ENCODE peak calls at places on chromosomes 6 and 20, in four cellular contexts. One of them, this sample, is unnamed.

GRCh38 chr6:23081701-23082100 is 512.3 kb downstream of the HDGFL1 start:
- DNase-seq in fibroblast of mammary gland: peak; percentile 5
- DNase-seq in A673: no peak
- DNase-seq in GM23338: peak; percentile 34
- DNase-seq in this sample: no peak

GRCh38 chr6:34961082-34961481 is 72.0 kb downstream of the ANKS1A start:
- DNase-seq in GM23338: no peak
- DNase-seq in A673: no peak
- DNase-seq in fibroblast of mammary gland: no peak
- DNase-seq in this sample: no peak

GRCh38 chr20:49268600-49269365 is 9.1 kb downstream of the ZNFX1 start:
- DNase-seq in fibroblast of mammary gland: peak; percentile 74
- DNase-seq in GM23338: no peak
- DNase-seq in A673: no peak
- DNase-seq in this sample: no peak

GRCh38 chr6:129835691-129836090 is 25.4 kb downstream of the TMEM244 start:
- DNase-seq in A673: no peak
- DNase-seq in fibroblast of mammary gland: no peak
- DNase-seq in GM23338: no peak
- DNase-seq in this sample: no peak

GRCh38 chr6:125252891-125253290 is 48.9 kb downstream of the HDDC2 start:
- DNase-seq in fibroblast of mammary gland: peak; percentile 41
- DNase-seq in A673: no peak
- DNase-seq in GM23338: no peak
- DNase-seq in this sample: no peak

GRCh38 chr20:32484221-32485125 is 100.7 kb downstream of the NOL4L start:
- DNase-seq in A673: peak; percentile 21
- DNase-seq in fibroblast of mammary gland: no peak
- DNase-seq in GM23338: peak; percentile 78
- DNase-seq in this sample: peak; percentile 49

GRCh38 chr6:96816182-96816888 is 20.9 kb downstream of the GPR63 start:
- DNase-seq in GM23338: peak; percentile 67
- DNase-seq in fibroblast of mammary gland: no peak
- DNase-seq in A673: no peak
- DNase-seq in this sample: no peak

GRCh38 chr6:159833556-159833955 is 33.5 kb downstream of the PNLDC1 start:
- DNase-seq in fibroblast of mammary gland: peak; percentile 58
- DNase-seq in GM23338: no peak
- DNase-seq in A673: no peak
- DNase-seq in this sample: no peak

GRCh38 chr6:145895802-145896201 is 68.4 kb downstream of the SHPRH start:
- DNase-seq in GM23338: no peak
- DNase-seq in A673: peak; percentile 14
- DNase-seq in fibroblast of mammary gland: peak; percentile 21
- DNase-seq in this sample: no peak

GRCh38 chr20:16295534-16295933 is 277.7 kb downstream of the KIF16B start:
- DNase-seq in fibroblast of mammary gland: no peak
- DNase-seq in A673: no peak
- DNase-seq in GM23338: no peak
- DNase-seq in this sample: no peak

GRCh38 chr6:15962449-15962764 is 166.5 kb upstream of the MYLIP start:
- DNase-seq in fibroblast of mammary gland: peak; percentile 73
- DNase-seq in A673: peak; percentile 71
- DNase-seq in GM23338: peak; percentile 2
- DNase-seq in this sample: peak; percentile 31

GRCh38 chr6:56652994-56653393 is 10.3 kb upstream of the DST start:
- DNase-seq in fibroblast of mammary gland: peak; percentile 84
- DNase-seq in A673: peak; percentile 33
- DNase-seq in GM23338: no peak
- DNase-seq in this sample: no peak

GRCh38 chr20:37267684-37268313 is 6.2 kb upstream of the GHRH start:
- DNase-seq in fibroblast of mammary gland: no peak
- DNase-seq in GM23338: peak; percentile 74
- DNase-seq in A673: no peak
- DNase-seq in this sample: no peak

GRCh38 chr6:11778042-11778441 is 561 bp downstream of the ADTRP start:
- DNase-seq in fibroblast of mammary gland: no peak
- DNase-seq in A673: no peak
- DNase-seq in GM23338: no peak
- DNase-seq in this sample: no peak

GRCh38 chr20:50389437-50389807 is 120.8 kb upstream of the PTPN1 start:
- DNase-seq in A673: no peak
- DNase-seq in fibroblast of mammary gland: no peak
- DNase-seq in GM23338: no peak
- DNase-seq in this sample: no peak

GRCh38 chr20:1786496-1786895 is 108.7 kb upstream of the SIRPA start:
- DNase-seq in GM23338: no peak
- DNase-seq in fibroblast of mammary gland: no peak
- DNase-seq in A673: no peak
- DNase-seq in this sample: no peak

GRCh38 chr6:686528-686927 is 6.4 kb downstream of the EXOC2 start:
- DNase-seq in A673: peak; percentile 54
- DNase-seq in GM23338: peak; percentile 53
- DNase-seq in fibroblast of mammary gland: no peak
- DNase-seq in this sample: no peak

GRCh38 chr20:24297928-24298327 is 171.5 kb upstream of the SYNDIG1 start:
- DNase-seq in A673: no peak
- DNase-seq in GM23338: peak; percentile 31
- DNase-seq in fibroblast of mammary gland: no peak
- DNase-seq in this sample: no peak

GRCh38 chr6:90425161-90425641 is 128.6 kb upstream of the BACH2 start:
- DNase-seq in GM23338: no peak
- DNase-seq in fibroblast of mammary gland: no peak
- DNase-seq in A673: no peak
- DNase-seq in this sample: peak; percentile 65

GRCh38 chr6:168905451-168906090 is 348.1 kb downstream of the THBS2 start:
- DNase-seq in A673: no peak
- DNase-seq in GM23338: no peak
- DNase-seq in fibroblast of mammary gland: peak; percentile 36
- DNase-seq in this sample: no peak

GRCh38 chr20:10800288-10800687 is 126.5 kb upstream of the JAG1 start:
- DNase-seq in GM23338: no peak
- DNase-seq in fibroblast of mammary gland: no peak
- DNase-seq in A673: no peak
- DNase-seq in this sample: no peak

GRCh38 chr6:593139-593906 is 63.6 kb downstream of the HUS1B start:
- DNase-seq in GM23338: peak; percentile 82
- DNase-seq in fibroblast of mammary gland: peak; percentile 61
- DNase-seq in A673: peak; percentile 74
- DNase-seq in this sample: peak; percentile 69

GRCh38 chr20:32390999-32391398 is 32.9 kb downstream of the ASXL1 start:
- DNase-seq in fibroblast of mammary gland: no peak
- DNase-seq in A673: no peak
- DNase-seq in GM23338: no peak
- DNase-seq in this sample: no peak

GRCh38 chr6:120395784-120396183 is 938.5 kb downstream of the TBC1D32 start:
- DNase-seq in fibroblast of mammary gland: no peak
- DNase-seq in GM23338: no peak
- DNase-seq in A673: no peak
- DNase-seq in this sample: no peak

GRCh38 chr6:120395330-120395729 is 939.0 kb downstream of the TBC1D32 start:
- DNase-seq in GM23338: no peak
- DNase-seq in fibroblast of mammary gland: no peak
- DNase-seq in A673: no peak
- DNase-seq in this sample: no peak
- TF ChIP-seq CTCF in GM23338: no peak
- TF ChIP-seq CTCF in fibroblast of mammary gland: no peak
- TF ChIP-seq CTCF in A673: no peak
- TF ChIP-seq CTCF in this sample: no peak

DNA sequence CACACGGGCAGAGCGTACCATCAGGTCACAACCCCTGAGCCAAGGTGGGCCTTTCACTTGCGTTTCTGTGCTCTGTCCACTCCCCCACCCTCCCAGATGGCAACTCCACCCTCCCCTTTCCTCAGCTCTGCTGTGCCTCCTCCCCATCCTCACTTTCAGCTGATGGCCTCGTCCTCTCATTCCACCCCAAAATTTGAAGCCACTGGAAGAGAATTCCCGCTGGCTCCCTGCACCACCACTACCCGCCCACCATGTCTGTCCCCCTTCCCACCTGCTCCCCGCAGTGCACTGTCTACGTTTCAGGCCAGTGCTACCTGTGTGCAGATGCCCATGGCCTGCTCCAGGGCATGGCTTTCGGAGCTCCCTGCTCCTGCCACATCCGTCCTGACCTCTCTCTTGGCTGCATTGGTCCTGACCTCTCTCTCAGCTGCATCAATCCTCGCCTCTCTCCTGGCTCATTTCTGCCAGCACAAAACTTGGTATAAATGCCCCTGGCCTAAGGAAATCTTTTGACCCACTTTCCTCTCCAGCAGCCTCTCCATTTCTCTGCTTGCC is 24.0 kb downstream of the SYNJ2 start:
- DNase-seq in GM23338: no peak
- DNase-seq in fibroblast of mammary gland: no peak
- DNase-seq in A673: no peak
- DNase-seq in this sample: no peak
- TF ChIP-seq CTCF in GM23338: no peak
- TF ChIP-seq CTCF in fibroblast of mammary gland: no peak
- TF ChIP-seq CTCF in A673: no peak
- TF ChIP-seq CTCF in this sample: no peak

GRCh38 chr20:721876-722275 is 46.3 kb upstream of the SCRT2 start:
- DNase-seq in GM23338: no peak
- DNase-seq in fibroblast of mammary gland: no peak
- DNase-seq in A673: no peak
- DNase-seq in this sample: no peak

GRCh38 chr20:726160-726559 is 42.1 kb downstream of the SLC52A3 start:
- DNase-seq in A673: no peak
- DNase-seq in fibroblast of mammary gland: no peak
- DNase-seq in GM23338: no peak
- DNase-seq in this sample: no peak

GRCh38 chr20:722822-723644 is 45.3 kb downstream of the SLC52A3 start:
- DNase-seq in GM23338: no peak
- DNase-seq in A673: no peak
- DNase-seq in fibroblast of mammary gland: no peak
- DNase-seq in this sample: no peak

GRCh38 chr20:725491-725890 is 42.8 kb downstream of the SLC52A3 start:
- DNase-seq in GM23338: no peak
- DNase-seq in fibroblast of mammary gland: no peak
- DNase-seq in A673: no peak
- DNase-seq in this sample: no peak

GRCh38 chr20:723756-724155 is 44.5 kb downstream of the SLC52A3 start:
- DNase-seq in A673: no peak
- DNase-seq in GM23338: peak; percentile 58
- DNase-seq in fibroblast of mammary gland: no peak
- DNase-seq in this sample: no peak
- TF ChIP-seq CTCF in A673: no peak
- TF ChIP-seq CTCF in GM23338: no peak
- TF ChIP-seq CTCF in fibroblast of mammary gland: no peak
- TF ChIP-seq CTCF in this sample: no peak

DNA sequence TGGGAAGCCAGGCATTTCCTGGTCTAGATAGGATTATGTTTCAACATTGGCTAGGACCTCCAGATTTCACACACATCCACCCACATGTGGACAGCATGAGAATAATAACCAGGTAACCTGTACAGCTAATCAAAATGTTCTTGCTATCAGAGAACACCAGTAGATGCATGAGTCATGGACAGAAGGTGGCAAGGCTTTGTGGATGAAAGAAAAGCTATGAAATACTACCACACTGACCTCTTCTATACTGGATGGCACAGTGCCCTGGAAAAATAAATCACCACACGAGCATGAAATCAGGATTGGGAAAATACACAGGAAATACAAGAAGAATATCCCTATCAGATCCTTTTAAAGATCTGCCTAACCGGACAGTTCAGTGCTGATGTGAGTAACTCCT is 113.0 kb downstream of the GMDS start:
- DNase-seq in GM23338: no peak
- DNase-seq in fibroblast of mammary gland: peak; percentile 27
- DNase-seq in A673: no peak
- DNase-seq in this sample: no peak
- TF ChIP-seq CTCF in GM23338: no peak
- TF ChIP-seq CTCF in fibroblast of mammary gland: no peak
- TF ChIP-seq CTCF in A673: no peak
- TF ChIP-seq CTCF in this sample: no peak

DNA sequence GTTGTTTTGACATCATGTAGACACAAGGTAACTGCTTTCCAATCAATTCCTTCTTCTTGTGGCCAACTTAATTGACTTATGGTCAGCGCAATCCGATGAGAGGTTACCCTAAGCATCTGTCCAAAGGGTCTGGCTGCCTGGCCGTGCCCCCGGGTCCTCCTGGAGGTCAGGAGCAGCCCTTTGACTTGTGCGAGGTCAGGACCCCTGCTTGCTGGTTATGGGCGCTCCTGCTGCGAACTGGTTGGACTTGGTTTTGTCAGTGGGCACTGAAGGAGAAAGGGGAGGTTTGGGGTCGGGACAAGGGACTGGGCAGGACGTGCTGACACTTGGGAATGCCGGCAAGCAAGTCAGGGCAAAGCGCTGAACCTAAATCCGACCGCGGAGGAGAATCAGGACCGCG is 215.6 kb downstream of the QKI start:
- DNase-seq in fibroblast of mammary gland: no peak
- DNase-seq in GM23338: no peak
- DNase-seq in A673: no peak
- DNase-seq in this sample: no peak
- TF ChIP-seq CTCF in fibroblast of mammary gland: no peak
- TF ChIP-seq CTCF in GM23338: no peak
- TF ChIP-seq CTCF in A673: no peak
- TF ChIP-seq CTCF in this sample: no peak

This sample was measured in GM13976.